ENCODE peak calls at places on chromosomes 5 and 9, in five cellular contexts. One of them, this sample, is unnamed.

GRCh38 chr5:140073296-140073695 is 30.2 kb upstream of the NRG2 start:
- DNase-seq in Calu3: no peak
- DNase-seq in lower leg skin: no peak
- DNase-seq in HCT116: no peak
- DNase-seq in hypothalamus: no peak
- DNase-seq in this sample: no peak

GRCh38 chr5:132498152-132498551 is 7.6 kb upstream of the IRF1 start:
- DNase-seq in Calu3: no peak
- DNase-seq in lower leg skin: peak
- DNase-seq in HCT116: no peak
- DNase-seq in hypothalamus: no peak
- DNase-seq in this sample: peak

GRCh38 chr9:76371901-76372300 is 22.3 kb downstream of the RFK start:
- DNase-seq in Calu3: no peak
- DNase-seq in lower leg skin: no peak
- DNase-seq in HCT116: no peak
- DNase-seq in hypothalamus: no peak
- DNase-seq in this sample: peak

GRCh38 chr5:540215-541147 is 16.2 kb upstream of the SLC9A3 start:
- DNase-seq in Calu3: no peak
- DNase-seq in lower leg skin: no peak
- DNase-seq in HCT116: no peak
- DNase-seq in hypothalamus: no peak
- DNase-seq in this sample: no peak

GRCh38 chr9:136048560-136049411 is 46.3 kb downstream of the NACC2 start:
- DNase-seq in Calu3: no peak
- DNase-seq in lower leg skin: no peak
- DNase-seq in HCT116: no peak
- DNase-seq in hypothalamus: no peak
- DNase-seq in this sample: no peak

GRCh38 chr5:64690417-64691151 is at the start of gene SHISAL2B:
- DNase-seq in Calu3: peak
- DNase-seq in lower leg skin: no peak
- DNase-seq in HCT116: no peak
- DNase-seq in hypothalamus: no peak
- DNase-seq in this sample: peak

GRCh38 chr9:121383715-121384114 is 13.7 kb upstream of the STOM start:
- DNase-seq in Calu3: no peak
- DNase-seq in lower leg skin: no peak
- DNase-seq in HCT116: no peak
- DNase-seq in hypothalamus: no peak
- DNase-seq in this sample: no peak

GRCh38 chr5:134555889-134556311 is 30.4 kb downstream of the JADE2 start:
- DNase-seq in Calu3: peak
- DNase-seq in lower leg skin: no peak
- DNase-seq in HCT116: peak
- DNase-seq in hypothalamus: peak
- DNase-seq in this sample: peak

GRCh38 chr5:55900068-55900467 is 48.9 kb downstream of the IL31RA start:
- DNase-seq in Calu3: no peak
- DNase-seq in lower leg skin: no peak
- DNase-seq in HCT116: no peak
- DNase-seq in hypothalamus: no peak
- DNase-seq in this sample: no peak

GRCh38 chr9:76905984-76906861 is at the start of gene PRUNE2:
- DNase-seq in Calu3: peak
- DNase-seq in lower leg skin: no peak
- DNase-seq in HCT116: no peak
- DNase-seq in hypothalamus: peak
- DNase-seq in this sample: peak

This sample was measured in A549.